ENCODE peak calls at places on chromosome 17, in nine cellular contexts. B, Q, L, G, C, V, H, Z and F are unnamed samples.

GRCh38 chr17:73199751-73200317 is 7.0 kb downstream of the COG1 start:
- DNase-seq in B (no peak), Z (no peak), C (no peak), H (no peak), V (no peak), L (no peak), Q (no peak), G (no peak), F (no peak)

GRCh38 chr17:43734376-43734775 is 24.2 kb downstream of the SOST start:
- DNase-seq in L (no peak), Q (no peak), H (peak; percentile 77), G (no peak), V (no peak), B (no peak), Z (no peak), C (no peak), F (peak; percentile 27)

GRCh38 chr17:59844884-59845594 is 47.7 kb downstream of the TUBD1 start:
- DNase-seq in G (no peak), L (peak; percentile 13), H (peak; percentile 72), V (no peak), C (no peak), B (no peak), Q (peak; percentile 37), Z (no peak), F (peak; percentile 50)

GRCh38 chr17:74785981-74786360 is 9.8 kb upstream of the NAT9 start:
- DNase-seq in V (no peak), Z (no peak), L (no peak), G (no peak), H (no peak), Q (no peak), C (no peak), B (no peak), F (no peak)

GRCh38 chr17:68248199-68248825 is 469 bp downstream of the AMZ2 start:
- DNase-seq in B (no peak), Z (peak; percentile 82), V (peak; percentile 17), C (no peak), L (peak; percentile 66), G (peak; percentile 70), Q (peak; percentile 60), H (peak; percentile 45), F (peak; percentile 49)

GRCh38 chr17:28899212-28899815 is 1.8 kb upstream of the FLOT2 start:
- DNase-seq in Q (no peak), V (no peak), H (no peak), C (no peak), L (no peak), B (no peak), G (no peak), Z (no peak), F (no peak)

GRCh38 chr17:36755586-36755985 is 154.2 kb downstream of the MRM1 start:
- DNase-seq in L (peak; percentile 22), G (no peak), Q (peak; percentile 26), H (peak; percentile 11), V (peak; percentile 2), C (peak; percentile 33), Z (peak; percentile 66), B (no peak), F (peak; percentile 38)

GRCh38 chr17:74513987-74514631 is 17.2 kb downstream of the CD300LB start:
- DNase-seq in Q (peak; percentile 46), Z (peak; percentile 52), B (no peak), G (no peak), C (peak; percentile 17), L (peak; percentile 29), V (peak; percentile 100), H (peak; percentile 57), F (peak; percentile 58)

GRCh38 chr17:40487371-40488020 is 13.9 kb downstream of the TNS4 start:
- DNase-seq in H (no peak), B (no peak), G (no peak), Z (no peak), C (no peak), L (no peak), V (no peak), Q (no peak), F (no peak)

GRCh38 chr17:17114592-17115225 is 72.5 kb downstream of the MPRIP start:
- DNase-seq in V (no peak), C (no peak), B (no peak), G (no peak), L (no peak), H (no peak), Z (no peak), Q (no peak), F (peak; percentile 41)

GRCh38 chr17:59234631-59235030 is 14.3 kb downstream of the GDPD1 start:
- DNase-seq in Z (no peak), B (no peak), Q (no peak), H (no peak), V (no peak), G (peak; percentile 82), L (no peak), C (no peak), F (no peak)

GRCh38 chr17:82435103-82435502 is 15.4 kb downstream of the CYBC1 start:
- DNase-seq in G (no peak), L (no peak), B (no peak), Z (no peak), V (no peak), C (no peak), Q (no peak), H (peak; percentile 53), F (no peak)

GRCh38 chr17:66304304-66305174 is 2.1 kb downstream of the PRKCA start:
- DNase-seq in V (no peak), H (peak; percentile 55), Z (no peak), Q (peak; percentile 59), C (peak; percentile 25), L (no peak), G (peak; percentile 15), B (no peak), F (peak; percentile 41)

GRCh38 chr17:45704251-45704650 is 79.9 kb upstream of the CRHR1 start:
- DNase-seq in Z (no peak), H (no peak), Q (no peak), L (no peak), C (no peak), V (no peak), B (no peak), G (no peak), F (no peak)

GRCh38 chr17:44220211-44221071 is 966 bp upstream of the UBTF start:
- DNase-seq in G (peak; percentile 41), C (peak; percentile 45), V (no peak), B (peak; percentile 69), L (peak; percentile 78), Z (no peak), Q (peak; percentile 60), H (peak; percentile 42), F (peak; percentile 51)

GRCh38 chr17:76056882-76057281 is 15.4 kb downstream of the SRP68 start:
- DNase-seq in G (no peak), C (no peak), Q (no peak), L (no peak), H (no peak), V (no peak), B (no peak), Z (no peak), F (no peak)

GRCh38 chr17:17628388-17629008 is 37.0 kb upstream of the PEMT start:
- DNase-seq in C (peak; percentile 26), H (peak; percentile 57), L (no peak), B (no peak), V (no peak), Q (peak; percentile 14), Z (no peak), G (no peak), F (no peak)

GRCh38 chr17:75692976-75693375 is 25.8 kb downstream of the SAP30BP start:
- DNase-seq in G (no peak), B (peak; percentile 48), Z (no peak), H (peak; percentile 30), Q (no peak), V (no peak), L (no peak), C (no peak), F (no peak)

GRCh38 chr17:7832431-7832830 is 1.6 kb upstream of the KDM6B start:
- DNase-seq in V (no peak), H (no peak), Z (no peak), G (no peak), Q (no peak), C (no peak), B (no peak), L (peak; percentile 3), F (no peak)

GRCh38 chr17:17514993-17515920 is 19.1 kb upstream of the RASD1 start:
- DNase-seq in Z (peak; percentile 43), V (no peak), G (no peak), C (no peak), B (no peak), Q (no peak), L (no peak), H (peak; percentile 89), F (no peak)

GRCh38 chr17:55410722-55411462 is 10.7 kb downstream of the MMD start:
- DNase-seq in B (no peak), G (no peak), Q (no peak), Z (no peak), H (peak; percentile 45), V (no peak), L (no peak), C (no peak), F (no peak)

GRCh38 chr17:69690531-69690930 is 276.0 kb downstream of the MAP2K6 start:
- DNase-seq in G (no peak), Z (no peak), B (no peak), L (no peak), V (no peak), H (no peak), C (no peak), Q (no peak), F (no peak)